ENCODE peak calls at places on chromosomes 5 and 9, in eight cellular contexts. One of them, this sample, is unnamed.

GRCh38 chr9:75615284-75615683 is 275.2 kb upstream of the PCSK5 start:
- DNase-seq in NCI-H446: no peak
- DNase-seq in HFFc6: no peak
- DNase-seq in lower lobe of right lung: no peak
- DNase-seq in HS-5: no peak
- DNase-seq in stimulated activated CD8-positive, alpha-beta memory T cell treated with anti-CD3 and anti-CD28 coated beads, Interleukin-15, amount 100 ng/mL, for 48 hours: no peak
- DNase-seq in AG09309: no peak
- DNase-seq in naive B cell: no peak
- DNase-seq in this sample: no peak

GRCh38 chr5:154653764-154654483 is 101.3 kb upstream of the LARP1 start:
- DNase-seq in NCI-H446: no peak
- DNase-seq in HFFc6: no peak
- DNase-seq in lower lobe of right lung: no peak
- DNase-seq in HS-5: no peak
- DNase-seq in stimulated activated CD8-positive, alpha-beta memory T cell treated with anti-CD3 and anti-CD28 coated beads, Interleukin-15, amount 100 ng/mL, for 48 hours: no peak
- DNase-seq in AG09309: no peak
- DNase-seq in naive B cell: no peak
- DNase-seq in this sample: no peak

GRCh38 chr5:38835887-38836286 is 9.9 kb upstream of the OSMR start:
- DNase-seq in NCI-H446: no peak
- DNase-seq in HFFc6: no peak
- DNase-seq in lower lobe of right lung: no peak
- DNase-seq in HS-5: no peak
- DNase-seq in stimulated activated CD8-positive, alpha-beta memory T cell treated with anti-CD3 and anti-CD28 coated beads, Interleukin-15, amount 100 ng/mL, for 48 hours: no peak
- DNase-seq in AG09309: no peak
- DNase-seq in naive B cell: no peak
- DNase-seq in this sample: no peak

GRCh38 chr9:21789541-21790037 is 12.8 kb upstream of the MTAP start:
- DNase-seq in NCI-H446: peak; percentile 79
- DNase-seq in HFFc6: peak; percentile 86
- DNase-seq in lower lobe of right lung: no peak
- DNase-seq in HS-5: peak; percentile 84
- DNase-seq in stimulated activated CD8-positive, alpha-beta memory T cell treated with anti-CD3 and anti-CD28 coated beads, Interleukin-15, amount 100 ng/mL, for 48 hours: no peak
- DNase-seq in AG09309: peak; percentile 83
- DNase-seq in naive B cell: peak; percentile 70
- DNase-seq in this sample: no peak

GRCh38 chr5:169290895-169291294 is 10.0 kb downstream of the SLIT3 start:
- DNase-seq in NCI-H446: no peak
- DNase-seq in HFFc6: no peak
- DNase-seq in lower lobe of right lung: no peak
- DNase-seq in HS-5: no peak
- DNase-seq in stimulated activated CD8-positive, alpha-beta memory T cell treated with anti-CD3 and anti-CD28 coated beads, Interleukin-15, amount 100 ng/mL, for 48 hours: no peak
- DNase-seq in AG09309: no peak
- DNase-seq in naive B cell: no peak
- DNase-seq in this sample: no peak

GRCh38 chr9:137029058-137029922 is 1.3 kb upstream of the ABCA2 start:
- DNase-seq in NCI-H446: no peak
- DNase-seq in HFFc6: peak; percentile 26
- DNase-seq in lower lobe of right lung: peak; percentile 85
- DNase-seq in HS-5: no peak
- DNase-seq in stimulated activated CD8-positive, alpha-beta memory T cell treated with anti-CD3 and anti-CD28 coated beads, Interleukin-15, amount 100 ng/mL, for 48 hours: peak; percentile 54
- DNase-seq in AG09309: no peak
- DNase-seq in naive B cell: peak; percentile 71
- DNase-seq in this sample: peak; percentile 80

GRCh38 chr9:128503870-128504269 is 649 bp upstream of the GLE1 start:
- DNase-seq in NCI-H446: no peak
- DNase-seq in HFFc6: no peak
- DNase-seq in lower lobe of right lung: no peak
- DNase-seq in HS-5: no peak
- DNase-seq in stimulated activated CD8-positive, alpha-beta memory T cell treated with anti-CD3 and anti-CD28 coated beads, Interleukin-15, amount 100 ng/mL, for 48 hours: no peak
- DNase-seq in AG09309: no peak
- DNase-seq in naive B cell: no peak
- DNase-seq in this sample: no peak

GRCh38 chr5:169100735-169101075 is 200.2 kb downstream of the SLIT3 start:
- DNase-seq in NCI-H446: no peak
- DNase-seq in HFFc6: peak; percentile 38
- DNase-seq in lower lobe of right lung: no peak
- DNase-seq in HS-5: peak; percentile 30
- DNase-seq in stimulated activated CD8-positive, alpha-beta memory T cell treated with anti-CD3 and anti-CD28 coated beads, Interleukin-15, amount 100 ng/mL, for 48 hours: no peak
- DNase-seq in AG09309: peak; percentile 21
- DNase-seq in naive B cell: no peak
- DNase-seq in this sample: no peak

GRCh38 chr5:1889321-1890065 is 6.8 kb upstream of the IRX4 start:
- DNase-seq in NCI-H446: no peak
- DNase-seq in HFFc6: no peak
- DNase-seq in lower lobe of right lung: peak; percentile 36
- DNase-seq in HS-5: no peak
- DNase-seq in stimulated activated CD8-positive, alpha-beta memory T cell treated with anti-CD3 and anti-CD28 coated beads, Interleukin-15, amount 100 ng/mL, for 48 hours: no peak
- DNase-seq in AG09309: no peak
- DNase-seq in naive B cell: no peak
- DNase-seq in this sample: no peak

GRCh38 chr5:76326559-76327351 is 76.3 kb upstream of the IQGAP2 start:
- DNase-seq in NCI-H446: no peak
- DNase-seq in HFFc6: no peak
- DNase-seq in lower lobe of right lung: no peak
- DNase-seq in HS-5: no peak
- DNase-seq in stimulated activated CD8-positive, alpha-beta memory T cell treated with anti-CD3 and anti-CD28 coated beads, Interleukin-15, amount 100 ng/mL, for 48 hours: no peak
- DNase-seq in AG09309: no peak
- DNase-seq in naive B cell: no peak
- DNase-seq in this sample: no peak

GRCh38 chr5:150804388-150804787 is 25.8 kb downstream of the SMIM3 start:
- DNase-seq in NCI-H446: no peak
- DNase-seq in HFFc6: no peak
- DNase-seq in lower lobe of right lung: no peak
- DNase-seq in HS-5: no peak
- DNase-seq in stimulated activated CD8-positive, alpha-beta memory T cell treated with anti-CD3 and anti-CD28 coated beads, Interleukin-15, amount 100 ng/mL, for 48 hours: no peak
- DNase-seq in AG09309: no peak
- DNase-seq in naive B cell: no peak
- DNase-seq in this sample: no peak

GRCh38 chr5:17432571-17432970 is 65.5 kb upstream of the TAF11L2 start:
- DNase-seq in NCI-H446: no peak
- DNase-seq in HFFc6: no peak
- DNase-seq in lower lobe of right lung: no peak
- DNase-seq in HS-5: no peak
- DNase-seq in stimulated activated CD8-positive, alpha-beta memory T cell treated with anti-CD3 and anti-CD28 coated beads, Interleukin-15, amount 100 ng/mL, for 48 hours: no peak
- DNase-seq in AG09309: no peak
- DNase-seq in naive B cell: no peak
- DNase-seq in this sample: no peak

GRCh38 chr5:27830551-27830950 is 792.2 kb upstream of the CDH9 start:
- DNase-seq in NCI-H446: no peak
- DNase-seq in HFFc6: peak; percentile 11
- DNase-seq in lower lobe of right lung: no peak
- DNase-seq in HS-5: peak; percentile 81
- DNase-seq in stimulated activated CD8-positive, alpha-beta memory T cell treated with anti-CD3 and anti-CD28 coated beads, Interleukin-15, amount 100 ng/mL, for 48 hours: no peak
- DNase-seq in AG09309: no peak
- DNase-seq in naive B cell: no peak
- DNase-seq in this sample: no peak

GRCh38 chr5:150021491-150022162 is 21.1 kb downstream of the HMGXB3 start:
- DNase-seq in NCI-H446: no peak
- DNase-seq in HFFc6: no peak
- DNase-seq in lower lobe of right lung: no peak
- DNase-seq in HS-5: no peak
- DNase-seq in stimulated activated CD8-positive, alpha-beta memory T cell treated with anti-CD3 and anti-CD28 coated beads, Interleukin-15, amount 100 ng/mL, for 48 hours: no peak
- DNase-seq in AG09309: no peak
- DNase-seq in naive B cell: no peak
- DNase-seq in this sample: no peak

GRCh38 chr5:145737578-145737977 is 97.6 kb downstream of the PRELID2 start:
- DNase-seq in NCI-H446: no peak
- DNase-seq in HFFc6: no peak
- DNase-seq in lower lobe of right lung: no peak
- DNase-seq in HS-5: no peak
- DNase-seq in stimulated activated CD8-positive, alpha-beta memory T cell treated with anti-CD3 and anti-CD28 coated beads, Interleukin-15, amount 100 ng/mL, for 48 hours: no peak
- DNase-seq in AG09309: no peak
- DNase-seq in naive B cell: no peak
- DNase-seq in this sample: no peak

GRCh38 chr5:43049216-43049615 is 9.1 kb upstream of the ANXA2R start:
- DNase-seq in NCI-H446: no peak
- DNase-seq in HFFc6: no peak
- DNase-seq in lower lobe of right lung: no peak
- DNase-seq in HS-5: no peak
- DNase-seq in stimulated activated CD8-positive, alpha-beta memory T cell treated with anti-CD3 and anti-CD28 coated beads, Interleukin-15, amount 100 ng/mL, for 48 hours: no peak
- DNase-seq in AG09309: no peak
- DNase-seq in naive B cell: no peak
- DNase-seq in this sample: no peak

GRCh38 chr5:170474489-170475266 is 29.1 kb upstream of the KCNIP1 start:
- DNase-seq in NCI-H446: no peak
- DNase-seq in HFFc6: no peak
- DNase-seq in lower lobe of right lung: no peak
- DNase-seq in HS-5: no peak
- DNase-seq in stimulated activated CD8-positive, alpha-beta memory T cell treated with anti-CD3 and anti-CD28 coated beads, Interleukin-15, amount 100 ng/mL, for 48 hours: no peak
- DNase-seq in AG09309: no peak
- DNase-seq in naive B cell: no peak
- DNase-seq in this sample: no peak

GRCh38 chr5:73599378-73599777 is 26.6 kb upstream of the ARHGEF28 start:
- DNase-seq in NCI-H446: no peak
- DNase-seq in HFFc6: no peak
- DNase-seq in lower lobe of right lung: no peak
- DNase-seq in HS-5: no peak
- DNase-seq in stimulated activated CD8-positive, alpha-beta memory T cell treated with anti-CD3 and anti-CD28 coated beads, Interleukin-15, amount 100 ng/mL, for 48 hours: no peak
- DNase-seq in AG09309: no peak
- DNase-seq in naive B cell: no peak
- DNase-seq in this sample: no peak

This sample was measured in stimulated activated CD4-positive, alpha-beta T cell treated with anti-CD3 and anti-CD28 coated beads, TNF-alpha, amount 100 ng/mL, for 48 hours.